ENCODE peak calls at places on chromosomes 13 and 19, in five cellular contexts. One of them, this sample, is unnamed.
A peak's percentile ranks its signal among the peaks of the same experiment; 100 is the strongest.

GRCh38 chr13:58655086-58655485 is 1023.5 kb downstream of the PCDH17 start:
- DNase-seq in GM23338: no peak
- DNase-seq in GM12878: no peak
- DNase-seq in K562: no peak
- DNase-seq in H1: no peak
- DNase-seq in this sample: no peak

GRCh38 chr13:59303433-59303832 is 860.3 kb downstream of the DIAPH3 start:
- DNase-seq in GM23338: no peak
- DNase-seq in GM12878: no peak
- DNase-seq in K562: no peak
- DNase-seq in H1: no peak
- DNase-seq in this sample: no peak

GRCh38 chr13:80363890-80364503 is 23.1 kb upstream of the SPRY2 start:
- DNase-seq in GM23338: peak; percentile 67
- DNase-seq in GM12878: no peak
- DNase-seq in K562: peak; percentile 28
- DNase-seq in H1: no peak
- DNase-seq in this sample: no peak

GRCh38 chr13:27012482-27013197 is 159.0 kb downstream of the USP12 start:
- DNase-seq in GM23338: no peak
- DNase-seq in GM12878: no peak
- DNase-seq in K562: no peak
- DNase-seq in H1: peak; percentile 6
- DNase-seq in this sample: no peak

GRCh38 chr19:18737337-18737953 is 53.7 kb downstream of the COMP start:
- DNase-seq in GM23338: no peak
- DNase-seq in GM12878: no peak
- DNase-seq in K562: no peak
- DNase-seq in H1: no peak
- DNase-seq in this sample: no peak

GRCh38 chr13:110976785-110977184 is 61.9 kb upstream of the ANKRD10 start:
- DNase-seq in GM23338: no peak
- DNase-seq in GM12878: no peak
- DNase-seq in K562: peak; percentile 49
- DNase-seq in H1: no peak
- DNase-seq in this sample: no peak

GRCh38 chr19:5001547-5002131 is 32.7 kb downstream of the KDM4B start:
- DNase-seq in GM23338: peak; percentile 75
- DNase-seq in GM12878: no peak
- DNase-seq in K562: peak; percentile 69
- DNase-seq in H1: no peak
- DNase-seq in this sample: no peak

GRCh38 chr19:49438261-49438660 is 3.1 kb downstream of the SLC17A7 start:
- DNase-seq in GM23338: no peak
- DNase-seq in GM12878: no peak
- DNase-seq in K562: no peak
- DNase-seq in H1: no peak
- DNase-seq in this sample: no peak

GRCh38 chr13:100100115-100100879 is 11.4 kb downstream of the PCCA start:
- DNase-seq in GM23338: no peak
- DNase-seq in GM12878: no peak
- DNase-seq in K562: peak; percentile 9
- DNase-seq in H1: no peak
- DNase-seq in this sample: no peak

GRCh38 chr19:55567708-55568328 is 12.8 kb downstream of the ZNF579 start:
- DNase-seq in GM23338: no peak
- DNase-seq in GM12878: no peak
- DNase-seq in K562: no peak
- DNase-seq in H1: no peak
- DNase-seq in this sample: no peak

GRCh38 chr13:24692541-24692940 is 12.3 kb downstream of the ATP12A start:
- DNase-seq in GM23338: no peak
- DNase-seq in GM12878: no peak
- DNase-seq in K562: no peak
- DNase-seq in H1: no peak
- DNase-seq in this sample: no peak

GRCh38 chr13:26599403-26599802 is 41.9 kb downstream of the WASF3 start:
- DNase-seq in GM23338: no peak
- DNase-seq in GM12878: no peak
- DNase-seq in K562: no peak
- DNase-seq in H1: no peak
- DNase-seq in this sample: no peak

GRCh38 chr13:32783067-32783466 is 196.8 kb downstream of the PDS5B start:
- DNase-seq in GM23338: no peak
- DNase-seq in GM12878: no peak
- DNase-seq in K562: no peak
- DNase-seq in H1: no peak
- DNase-seq in this sample: no peak

GRCh38 chr13:23510979-23511735 is 59.1 kb upstream of the TNFRSF19 start:
- DNase-seq in GM23338: peak; percentile 40
- DNase-seq in GM12878: peak; percentile 62
- DNase-seq in K562: peak; percentile 5
- DNase-seq in H1: no peak
- DNase-seq in this sample: no peak

GRCh38 chr19:41409288-41409687 is 11.7 kb downstream of the BCKDHA start:
- DNase-seq in GM23338: no peak
- DNase-seq in GM12878: no peak
- DNase-seq in K562: peak; percentile 49
- DNase-seq in H1: no peak
- DNase-seq in this sample: no peak

GRCh38 chr19:5250127-5250659 is 90.4 kb downstream of the PTPRS start:
- DNase-seq in GM23338: no peak
- DNase-seq in GM12878: no peak
- DNase-seq in K562: no peak
- DNase-seq in H1: no peak
- DNase-seq in this sample: no peak

GRCh38 chr19:6720369-6721112 is at the start of gene C3:
- DNase-seq in GM23338: no peak
- DNase-seq in GM12878: no peak
- DNase-seq in K562: peak; percentile 44
- DNase-seq in H1: no peak
- DNase-seq in this sample: no peak

GRCh38 chr19:42477933-42478332 is 35.2 kb upstream of the CXCL17 start:
- DNase-seq in GM23338: no peak
- DNase-seq in GM12878: no peak
- DNase-seq in K562: no peak
- DNase-seq in H1: no peak
- DNase-seq in this sample: no peak

GRCh38 chr19:31570718-31571117 is 221.5 kb upstream of the TSHZ3 start:
- DNase-seq in GM23338: no peak
- DNase-seq in GM12878: no peak
- DNase-seq in K562: no peak
- DNase-seq in H1: no peak
- DNase-seq in this sample: no peak

GRCh38 chr19:7013678-7014077 is 7.6 kb downstream of the MBD3L2B start:
- DNase-seq in GM23338: no peak
- DNase-seq in GM12878: peak; percentile 68
- DNase-seq in K562: no peak
- DNase-seq in H1: no peak
- DNase-seq in this sample: no peak

GRCh38 chr13:46531953-46532352 is 21.0 kb upstream of the LRCH1 start:
- DNase-seq in GM23338: no peak
- DNase-seq in GM12878: no peak
- DNase-seq in K562: peak; percentile 1
- DNase-seq in H1: no peak
- DNase-seq in this sample: no peak

GRCh38 chr19:18425515-18426415 is 6.6 kb downstream of the SSBP4 start:
- DNase-seq in GM23338: peak; percentile 26
- DNase-seq in GM12878: no peak
- DNase-seq in K562: peak; percentile 45
- DNase-seq in H1: no peak
- DNase-seq in this sample: no peak

GRCh38 chr19:47239610-47240296 is 8.8 kb upstream of the BBC3 start:
- DNase-seq in GM23338: peak; percentile 84
- DNase-seq in GM12878: no peak
- DNase-seq in K562: no peak
- DNase-seq in H1: peak; percentile 90
- DNase-seq in this sample: peak; percentile 91

GRCh38 chr13:112213467-112214245 is 146.7 kb downstream of the SOX1 start:
- DNase-seq in GM23338: no peak
- DNase-seq in GM12878: no peak
- DNase-seq in K562: no peak
- DNase-seq in H1: no peak
- DNase-seq in this sample: no peak

GRCh38 chr19:632228-633067 is 889 bp downstream of the POLRMT start:
- DNase-seq in GM23338: peak; percentile 72
- DNase-seq in GM12878: no peak
- DNase-seq in K562: peak; percentile 82
- DNase-seq in H1: peak; percentile 73
- DNase-seq in this sample: no peak

GRCh38 chr13:95624020-95624419 is 20.5 kb downstream of the DZIP1 start:
- DNase-seq in GM23338: peak; percentile 90
- DNase-seq in GM12878: no peak
- DNase-seq in K562: peak; percentile 59
- DNase-seq in H1: peak; percentile 48
- DNase-seq in this sample: no peak

GRCh38 chr13:81658598-81659370 is 1317.9 kb upstream of the SPRY2 start:
- DNase-seq in GM23338: peak; percentile 77
- DNase-seq in GM12878: no peak
- DNase-seq in K562: no peak
- DNase-seq in H1: no peak
- DNase-seq in this sample: no peak

GRCh38 chr19:13492128-13492527 is 14.2 kb downstream of the CACNA1A start:
- DNase-seq in GM23338: peak; percentile 67
- DNase-seq in GM12878: no peak
- DNase-seq in K562: no peak
- DNase-seq in H1: no peak
- DNase-seq in this sample: no peak

GRCh38 chr13:102000764-102001163 is 401.1 kb downstream of the FGF14 start:
- DNase-seq in GM23338: no peak
- DNase-seq in GM12878: no peak
- DNase-seq in K562: no peak
- DNase-seq in H1: no peak
- DNase-seq in this sample: no peak

GRCh38 chr13:101996906-101997408 is 404.9 kb downstream of the FGF14 start:
- DNase-seq in GM23338: no peak
- DNase-seq in GM12878: no peak
- DNase-seq in K562: no peak
- DNase-seq in H1: no peak
- DNase-seq in this sample: no peak

GRCh38 chr13:102003848-102004570 is 397.8 kb downstream of the FGF14 start:
- DNase-seq in GM23338: no peak
- DNase-seq in GM12878: no peak
- DNase-seq in K562: no peak
- DNase-seq in H1: no peak
- DNase-seq in this sample: no peak

GRCh38 chr13:101998129-101998528 is 403.7 kb downstream of the FGF14 start:
- DNase-seq in GM23338: no peak
- DNase-seq in GM12878: no peak
- DNase-seq in K562: no peak
- DNase-seq in H1: no peak
- DNase-seq in this sample: no peak

DNA sequence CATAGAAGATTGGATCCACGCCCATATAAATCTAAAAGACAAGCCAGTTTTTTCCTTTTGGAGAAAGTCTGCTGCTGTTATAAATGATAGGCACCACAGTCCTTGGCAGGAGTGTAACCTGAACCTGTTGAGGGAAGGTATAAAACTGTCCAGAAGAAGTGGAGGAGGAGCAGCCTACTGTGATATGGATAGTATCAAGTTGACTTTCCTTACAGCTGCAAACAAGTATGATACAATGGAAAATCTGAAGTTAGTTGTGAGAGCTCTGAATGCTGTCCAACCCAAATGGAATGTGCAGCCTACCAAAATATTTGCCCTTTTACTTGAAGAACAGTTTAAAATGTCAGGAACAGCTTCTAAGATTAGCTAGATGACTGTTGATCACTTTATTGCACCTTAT is 399.6 kb downstream of the FGF14 start:
- DNase-seq in GM23338: no peak
- DNase-seq in GM12878: no peak
- DNase-seq in K562: no peak
- DNase-seq in H1: no peak
- DNase-seq in this sample: no peak
- TF ChIP-seq POLR2AphosphoS5 in GM23338: no peak
- TF ChIP-seq POLR2AphosphoS5 in GM12878: no peak
- TF ChIP-seq POLR2AphosphoS5 in K562: no peak
- TF ChIP-seq POLR2AphosphoS5 in H1: no peak
- TF ChIP-seq POLR2AphosphoS5 in this sample: no peak

GRCh38 chr19:29098863-29099481 is 114.0 kb downstream of the UQCRFS1 start:
- DNase-seq in GM23338: no peak
- DNase-seq in GM12878: no peak
- DNase-seq in K562: peak; percentile 12
- DNase-seq in H1: no peak
- DNase-seq in this sample: peak; percentile 49
- TF ChIP-seq POLR2AphosphoS5 in GM23338: no peak
- TF ChIP-seq POLR2AphosphoS5 in GM12878: no peak
- TF ChIP-seq POLR2AphosphoS5 in K562: no peak
- TF ChIP-seq POLR2AphosphoS5 in H1: no peak
- TF ChIP-seq POLR2AphosphoS5 in this sample: no peak

DNA sequence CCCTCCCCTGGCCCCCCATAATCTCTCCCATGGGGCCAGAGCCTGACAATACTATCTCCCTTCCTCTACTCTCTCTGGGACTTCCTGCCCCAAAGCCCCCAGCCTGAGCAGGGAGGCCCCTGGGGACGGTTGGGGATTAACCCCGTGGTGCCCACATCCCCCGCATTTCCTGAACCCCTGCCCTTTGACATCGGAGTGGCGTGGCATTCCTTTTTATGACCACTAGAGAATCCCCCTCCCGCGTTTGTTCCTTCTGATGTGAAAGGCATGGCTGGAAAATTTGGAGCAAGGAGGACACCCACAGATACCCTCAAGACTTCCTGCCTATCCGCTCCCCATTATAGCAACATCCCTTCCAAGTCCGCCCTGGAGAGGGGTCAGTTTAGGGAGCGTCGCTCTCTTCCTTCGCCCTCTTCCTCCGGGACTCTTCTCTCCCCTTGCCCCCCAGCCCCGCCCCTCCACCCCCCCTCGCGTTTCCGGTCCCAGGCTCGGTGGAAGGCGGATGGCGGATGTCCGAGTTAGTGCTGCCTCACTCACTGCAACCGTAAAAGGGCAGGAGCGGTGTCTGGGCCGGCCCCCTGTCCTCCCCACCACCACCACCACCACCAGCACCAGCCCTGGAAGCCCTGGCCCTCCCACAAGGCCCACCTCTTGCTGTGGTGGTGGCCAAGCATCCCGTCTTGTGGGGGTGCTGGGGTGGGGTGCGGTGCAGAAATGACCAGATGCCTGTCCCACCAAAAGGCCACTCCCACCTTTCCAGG is 1.8 kb downstream of the VASP start:
- DNase-seq in GM23338: peak; percentile 84
- DNase-seq in GM12878: peak; percentile 69
- DNase-seq in K562: peak; percentile 86
- DNase-seq in H1: peak; percentile 74
- DNase-seq in this sample: peak; percentile 95
- TF ChIP-seq POLR2AphosphoS5 in GM23338: no peak
- TF ChIP-seq POLR2AphosphoS5 in GM12878: peak; percentile 64
- TF ChIP-seq POLR2AphosphoS5 in K562: no peak
- TF ChIP-seq POLR2AphosphoS5 in H1: peak; percentile 38
- TF ChIP-seq POLR2AphosphoS5 in this sample: peak; percentile 81

DNA sequence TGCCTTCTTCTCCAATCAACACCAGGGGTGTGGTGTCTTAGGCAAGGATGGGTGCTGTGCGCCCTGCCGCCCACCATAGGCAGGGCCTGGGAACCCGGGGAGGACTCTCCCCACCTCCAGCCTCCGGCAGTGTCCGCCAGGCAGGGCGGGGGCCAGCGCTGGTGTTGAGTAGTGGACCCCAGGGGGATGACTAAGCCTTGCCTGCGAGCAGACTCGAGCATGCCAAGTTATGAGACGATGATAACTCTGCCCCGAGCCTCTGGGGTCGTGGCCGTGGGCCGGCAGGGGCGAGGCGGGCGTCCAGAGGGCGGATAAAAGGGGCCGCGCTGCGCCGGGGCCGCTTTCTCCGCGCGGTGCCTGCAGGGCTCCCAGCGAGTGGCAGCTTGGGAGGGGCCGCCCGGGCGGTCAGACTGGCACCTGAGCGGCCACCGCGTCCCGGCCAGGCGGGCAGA is at the start of gene MEDAG:
- DNase-seq in GM23338: no peak
- DNase-seq in GM12878: no peak
- DNase-seq in K562: no peak
- DNase-seq in H1: no peak
- DNase-seq in this sample: no peak
- TF ChIP-seq POLR2AphosphoS5 in GM23338: no peak
- TF ChIP-seq POLR2AphosphoS5 in GM12878: no peak
- TF ChIP-seq POLR2AphosphoS5 in K562: no peak
- TF ChIP-seq POLR2AphosphoS5 in H1: no peak
- TF ChIP-seq POLR2AphosphoS5 in this sample: no peak